ENCODE peak calls at places on chromosomes 3 and 15, in seven cellular contexts. L is trophoblast cell; P is fibroblast of the conjunctiva; F is activated naive CD4-positive, alpha-beta T cell; V is activated T-helper 1 cell treated with anti-CD3 and anti-CD28 coated beads, Interleukin-12 subunit alpha, Interleukin-12 subunit beta, Interleukin-2, Interleukin-4 antibody, amounts not matched to agents 30 ng/mL and 10 ng/mL and 1 ng/mL, durations not matched to agents 14 hours and 24 hours and 36 hours; A is NCI-H460; U is mesendoderm. X is an unnamed sample.

GRCh38 chr3:66485291-66485968 is 15.4 kb downstream of the LRIG1 start:
- DNase-seq in U (no peak), V (no peak), L (no peak), P (peak; percentile 55), F (no peak), A (no peak), X (no peak)

GRCh38 chr3:39910828-39911464 is 101.5 kb downstream of the MYRIP start:
- DNase-seq in F (no peak), L (no peak), P (no peak), V (no peak), U (no peak), A (no peak), X (no peak)

GRCh38 chr3:38404286-38404685 is 49.4 kb upstream of the ACVR2B start:
- DNase-seq in A (no peak), U (peak; percentile 23), L (peak; percentile 86), F (no peak), V (no peak), P (peak; percentile 57), X (no peak)

GRCh38 chr3:128438488-128439072 is 28.1 kb downstream of the DNAJB8 start:
- DNase-seq in F (no peak), A (no peak), P (no peak), V (no peak), U (no peak), L (no peak), X (no peak)

GRCh38 chr15:93359037-93359779 is 270.2 kb upstream of the RGMA start:
- DNase-seq in U (no peak), V (no peak), L (no peak), A (no peak), P (no peak), F (no peak), X (no peak)

GRCh38 chr3:13539671-13540070 is 9.3 kb upstream of the FBLN2 start:
- DNase-seq in U (no peak), A (no peak), V (no peak), L (no peak), P (no peak), F (no peak), X (no peak)

GRCh38 chr15:89648106-89649012 is 6.9 kb downstream of the KIF7 start:
- DNase-seq in L (peak; percentile 32), P (no peak), F (no peak), U (no peak), A (no peak), V (no peak), X (no peak)

GRCh38 chr3:36596411-36596810 is 167.9 kb downstream of the DCLK3 start:
- DNase-seq in A (no peak), F (no peak), L (no peak), P (no peak), V (no peak), U (no peak), X (no peak)

GRCh38 chr3:9994086-9994844 is 7.6 kb upstream of the EMC3 start:
- DNase-seq in L (no peak), F (no peak), V (no peak), U (no peak), P (peak; percentile 75), A (no peak), X (no peak)

GRCh38 chr3:142447308-142447851 is 457 bp downstream of the XRN1 start:
- DNase-seq in A (peak; percentile 5), P (peak; percentile 5), V (peak; percentile 30), U (peak; percentile 56), F (peak; percentile 20), L (peak; percentile 51), X (peak; percentile 56)

GRCh38 chr3:150147776-150148175 is 177.1 kb upstream of the PFN2 start:
- DNase-seq in V (no peak), U (no peak), F (no peak), L (no peak), P (peak; percentile 60), A (no peak), X (no peak)

GRCh38 chr15:27681038-27681437 is 418.1 kb downstream of the OCA2 start:
- DNase-seq in F (no peak), U (peak; percentile 51), V (no peak), A (no peak), L (no peak), P (no peak), X (no peak)